ENCODE peak calls at places on chromosome 5, in seven cellular contexts. C is HFFc6, P is MCF 10A, N is left ventricle myocardium inferior, E is HepG2, L is BE2C, W is left lung. M is an unnamed sample.

GRCh38 chr5:98414938-98415337 is 358.5 kb upstream of the RGMB start:
- DNase-seq in C (peak; percentile 100), W (no peak), L (no peak), N (no peak), P (peak; percentile 16), E (no peak), M (peak; percentile 81)

GRCh38 chr5:82068723-82069122 is 96.9 kb downstream of the ATG10 start:
- DNase-seq in P (no peak), N (no peak), L (no peak), C (no peak), E (no peak), W (no peak), M (no peak)

GRCh38 chr5:117973785-117974184 is 1014.6 kb downstream of the DTWD2 start:
- DNase-seq in L (no peak), P (no peak), N (no peak), W (no peak), C (no peak), E (no peak), M (no peak)

GRCh38 chr5:74016373-74016772 is 390.4 kb downstream of the ARHGEF28 start:
- DNase-seq in N (no peak), E (peak; percentile 5), C (no peak), W (no peak), L (peak; percentile 24), P (peak; percentile 45), M (no peak)

GRCh38 chr5:65907138-65907537 is 19.2 kb upstream of the ERBIN start:
- DNase-seq in P (peak; percentile 55), C (no peak), L (no peak), N (no peak), E (no peak), W (no peak), M (peak; percentile 45)

GRCh38 chr5:38453921-38454320 is 102.5 kb downstream of the LIFR start:
- DNase-seq in E (no peak), W (no peak), L (no peak), N (no peak), C (no peak), P (no peak), M (no peak)

GRCh38 chr5:58060971-58061370 is 398.9 kb downstream of the PLK2 start:
- DNase-seq in E (no peak), L (no peak), C (peak; percentile 14), N (no peak), W (no peak), P (no peak), M (peak; percentile 8)

GRCh38 chr5:57171818-57172465 is 1.9 kb upstream of the GPBP1 start:
- DNase-seq in C (no peak), E (no peak), W (no peak), N (no peak), P (peak; percentile 67), L (no peak), M (no peak)

GRCh38 chr5:39299962-39300361 is 64.3 kb downstream of the C9 start:
- DNase-seq in C (no peak), N (no peak), L (no peak), W (no peak), P (no peak), E (no peak), M (no peak)

GRCh38 chr5:60960591-60960990 is 15.6 kb downstream of the NDUFAF2 start:
- DNase-seq in E (no peak), P (peak; percentile 26), C (peak; percentile 25), W (no peak), N (no peak), L (no peak), M (peak; percentile 46)
- TF ChIP-seq CTCF in E (peak; percentile 18), P (peak; percentile 48), C (peak; percentile 81), W (peak; percentile 18), N (peak; percentile 48), L (peak; percentile 70), M (peak; percentile 69)

GRCh38 chr5:173984218-173984617 is 4.8 kb upstream of the C5orf47 start:
- DNase-seq in C (peak; percentile 15), N (no peak), E (peak; percentile 57), P (peak; percentile 44), L (peak; percentile 43), W (no peak), M (peak; percentile 7)
- TF ChIP-seq CTCF in C (peak; percentile 56), N (peak; percentile 65), E (peak; percentile 94), P (peak; percentile 59), L (peak; percentile 84), W (no peak), M (peak; percentile 40)

GRCh38 chr5:10232386-10232785 is 17.3 kb downstream of the ATPSCKMT start:
- DNase-seq in P (no peak), C (no peak), L (no peak), W (no peak), N (no peak), E (no peak), M (no peak)

GRCh38 chr5:10229306-10230048 is 20.2 kb downstream of the ATPSCKMT start:
- DNase-seq in E (no peak), C (peak; percentile 78), W (no peak), N (no peak), P (peak; percentile 21), L (no peak), M (peak; percentile 95)

GRCh38 chr5:10235350-10235749 is 14.3 kb downstream of the ATPSCKMT start:
- DNase-seq in L (no peak), W (no peak), C (no peak), N (no peak), P (no peak), E (no peak), M (peak; percentile 22)

GRCh38 chr5:10233011-10233410 is 16.7 kb downstream of the ATPSCKMT start:
- DNase-seq in C (no peak), L (no peak), W (no peak), N (no peak), E (no peak), P (no peak), M (no peak)

GRCh38 chr5:10233505-10233904 is 16.2 kb downstream of the ATPSCKMT start:
- DNase-seq in L (peak; percentile 73), P (peak; percentile 88), E (peak; percentile 37), N (no peak), C (peak; percentile 90), W (peak; percentile 71), M (peak; percentile 95)
- TF ChIP-seq CTCF in L (peak; percentile 67), P (no peak), E (peak; percentile 62), N (peak; percentile 33), C (peak; percentile 78), W (no peak), M (peak; percentile 19)

GRCh38 chr5:108579236-108579635 is 168.5 kb upstream of the FER start:
- DNase-seq in P (no peak), C (no peak), E (no peak), W (no peak), L (no peak), N (no peak), M (no peak)
- TF ChIP-seq CTCF in P (no peak), C (no peak), E (peak; percentile 19), W (no peak), L (no peak), N (no peak), M (no peak)

DNA sequence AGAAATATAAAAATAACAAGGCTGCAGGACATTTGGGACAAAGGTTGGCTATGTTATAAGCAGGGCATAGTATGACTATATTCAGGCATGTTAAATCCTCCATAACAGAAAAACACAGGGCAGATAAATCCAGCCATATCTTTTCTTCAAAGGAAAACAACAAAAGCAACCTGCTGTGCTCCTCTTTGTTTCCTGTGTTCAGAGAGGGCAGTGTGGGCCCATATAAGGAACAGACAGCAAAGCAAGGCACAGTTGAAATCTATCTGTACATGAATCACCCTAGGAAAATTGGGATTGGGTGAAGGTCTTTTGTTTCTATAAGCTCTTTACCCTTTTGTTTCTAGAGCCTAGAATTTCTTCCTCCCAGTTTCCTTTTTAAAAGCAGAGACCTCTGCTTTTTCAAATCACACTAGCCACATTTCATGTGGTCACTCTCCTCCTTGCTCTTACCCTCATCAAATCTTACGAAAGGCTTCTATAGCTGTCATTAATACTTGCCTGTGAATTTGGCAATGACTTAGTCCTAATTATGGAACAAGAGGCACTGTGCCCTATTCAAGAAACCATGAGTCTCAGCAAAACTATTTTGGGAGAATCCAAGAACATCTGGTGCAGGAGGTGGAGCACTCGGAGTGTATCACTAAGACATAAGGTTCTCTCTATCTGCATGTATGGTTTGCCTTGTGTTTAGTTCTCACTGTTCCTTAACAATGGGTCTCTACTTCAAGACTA is 1.8 kb downstream of the GZMA start:
- DNase-seq in C (peak; percentile 12), N (no peak), L (no peak), P (no peak), E (no peak), W (no peak), M (peak; percentile 29)
- TF ChIP-seq CTCF in C (no peak), N (no peak), L (no peak), P (no peak), E (no peak), W (no peak), M (no peak)

GRCh38 chr5:136686192-136686872 is 321.0 kb upstream of the TRPC7 start:
- DNase-seq in W (no peak), P (peak; percentile 55), E (peak; percentile 10), N (no peak), L (no peak), C (peak; percentile 81), M (no peak)
- TF ChIP-seq CTCF in W (no peak), P (peak; percentile 56), E (peak; percentile 40), N (peak; percentile 51), L (peak; percentile 41), C (peak; percentile 79), M (peak; percentile 47)

DNA sequence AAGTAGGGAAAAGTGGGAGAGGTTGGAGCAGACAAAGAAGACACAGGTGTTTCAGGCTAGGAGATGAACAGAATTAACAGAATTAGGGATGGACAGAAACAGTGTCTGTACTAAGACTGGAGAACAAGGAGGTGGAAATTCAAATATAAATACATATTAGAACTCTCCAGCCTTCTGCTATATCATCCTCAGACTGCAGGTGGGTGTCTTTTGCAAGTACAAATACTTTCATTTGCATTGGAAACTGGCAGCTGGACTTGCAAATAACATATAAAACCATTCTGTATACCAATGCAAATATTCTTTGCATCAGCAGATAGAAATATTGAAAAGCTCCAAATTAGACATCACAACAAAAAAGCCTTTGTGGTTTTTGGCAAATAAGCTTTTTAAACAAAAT is 335.4 kb downstream of the ZNF608 start:
- DNase-seq in N (no peak), E (no peak), L (no peak), C (no peak), W (no peak), P (no peak), M (peak; percentile 28)
- TF ChIP-seq CTCF in N (no peak), E (no peak), L (peak; percentile 17), C (no peak), W (no peak), P (peak; percentile 14), M (no peak)